ENCODE peak calls at places on chromosome 9, in four cellular contexts. P is iris pigment epithelial cell; H is HS-5; Q is activated CD4-positive, alpha-beta memory T cell treated with anti-CD3 and anti-CD28 coated beads, Interleukin-2, amount 10 ng/mL, durations not matched to agents 7 days and 5 days. C is an unnamed sample.

GRCh38 chr9:131743501-131743900 is 3.6 kb upstream of the RAPGEF1 start:
- DNase-seq in P (no peak), H (no peak), Q (no peak), C (no peak)

GRCh38 chr9:122051401-122052346 is 41.4 kb downstream of the TTLL11 start:
- DNase-seq in P (peak; percentile 69), H (no peak), Q (no peak), C (peak; percentile 5)

GRCh38 chr9:77507212-77507961 is 140.7 kb downstream of the GNA14 start:
- DNase-seq in P (peak; percentile 41), H (no peak), Q (no peak), C (no peak)

GRCh38 chr9:91577540-91577939 is 153.9 kb upstream of the NFIL3 start:
- DNase-seq in P (no peak), H (no peak), Q (no peak), C (no peak)

GRCh38 chr9:91001146-91001611 is 199.6 kb downstream of the SYK start:
- DNase-seq in P (peak; percentile 53), H (peak; percentile 72), Q (no peak), C (peak; percentile 66)

GRCh38 chr9:86732514-86732913 is 214.8 kb downstream of the GAS1 start:
- DNase-seq in P (peak; percentile 92), H (peak; percentile 95), Q (no peak), C (peak; percentile 95)

GRCh38 chr9:136722969-136723356 is 10.6 kb downstream of the DIPK1B start:
- DNase-seq in P (no peak), H (no peak), Q (no peak), C (no peak)

GRCh38 chr9:91100878-91101450 is 260.8 kb downstream of the AUH start:
- DNase-seq in P (no peak), H (no peak), Q (no peak), C (no peak)

GRCh38 chr9:124022201-124023121 is 10.9 kb downstream of the LHX2 start:
- DNase-seq in P (no peak), H (no peak), Q (no peak), C (no peak)

GRCh38 chr9:130235558-130236435 is 29.8 kb upstream of the HMCN2 start:
- DNase-seq in P (peak; percentile 43), H (no peak), Q (peak; percentile 71), C (peak; percentile 21)

GRCh38 chr9:35079426-35080341 is at the start of gene FANCG:
- DNase-seq in P (peak; percentile 95), H (peak; percentile 74), Q (peak; percentile 89), C (peak; percentile 92)

GRCh38 chr9:99998266-99998665 is 91.8 kb downstream of the STX17 start:
- DNase-seq in P (no peak), H (no peak), Q (no peak), C (no peak)

GRCh38 chr9:128619779-128620178 is 36.9 kb downstream of the DYNC2I2 start:
- DNase-seq in P (no peak), H (no peak), Q (no peak), C (no peak)